ENCODE peak calls at places on chromosomes 16 and 17, in four cellular contexts. X is HepG2, H is K562, Y is GM12878. U is an unnamed sample.

GRCh38 chr16:74709477-74709877 is 8.8 kb upstream of the MLKL start:
- DNase-seq in Y (no peak), H (peak; percentile 85), X (peak; percentile 78), U (peak; percentile 63)

GRCh38 chr16:84534815-84535214 is 30.4 kb upstream of the MEAK7 start:
- DNase-seq in X (no peak), H (no peak), Y (no peak), U (no peak)

GRCh38 chr17:79557724-79558572 is 52.9 kb downstream of the RBFOX3 start:
- DNase-seq in H (no peak), X (no peak), Y (no peak), U (no peak)

GRCh38 chr17:45116434-45117016 is 15.8 kb downstream of the PLCD3 start:
- DNase-seq in H (no peak), Y (no peak), X (no peak), U (no peak)

GRCh38 chr16:80056334-80056733 is 455.8 kb upstream of the MAF start:
- DNase-seq in X (no peak), H (no peak), Y (no peak), U (no peak)

GRCh38 chr17:74296548-74296936 is 22.5 kb downstream of the DNAI2 start:
- DNase-seq in Y (no peak), H (peak; percentile 96), X (peak; percentile 65), U (peak; percentile 58)

GRCh38 chr16:8632675-8633182 is 11.2 kb downstream of the METTL22 start:
- DNase-seq in H (no peak), X (no peak), Y (no peak), U (no peak)

GRCh38 chr16:55368205-55368604 is 44.2 kb downstream of the IRX6 start:
- DNase-seq in H (no peak), Y (no peak), X (no peak), U (no peak)

GRCh38 chr17:10614536-10615155 is 42.5 kb downstream of the MYH3 start:
- DNase-seq in H (peak; percentile 53), Y (no peak), X (peak; percentile 45), U (peak; percentile 81)

GRCh38 chr17:7307686-7308624 is 527 bp downstream of the EIF5A start:
- DNase-seq in Y (no peak), H (peak; percentile 51), X (no peak), U (no peak)

GRCh38 chr17:46741122-46741725 is 77.3 kb downstream of the WNT3 start:
- DNase-seq in H (no peak), Y (no peak), X (no peak), U (no peak)

GRCh38 chr16:57299009-57299718 is 14.7 kb upstream of the PLLP start:
- DNase-seq in X (peak; percentile 71), Y (no peak), H (no peak), U (peak; percentile 68)

GRCh38 chr17:70563301-70563820 is 394.0 kb downstream of the KCNJ2 start:
- DNase-seq in H (no peak), Y (no peak), X (no peak), U (no peak)

GRCh38 chr17:70562137-70562536 is 392.8 kb downstream of the KCNJ2 start:
- DNase-seq in X (no peak), Y (no peak), H (no peak), U (no peak)

GRCh38 chr17:70560471-70560870 is 391.1 kb downstream of the KCNJ2 start:
- DNase-seq in H (no peak), Y (no peak), X (no peak), U (no peak)

GRCh38 chr17:70555723-70556122 is 386.4 kb downstream of the KCNJ2 start:
- DNase-seq in X (no peak), H (no peak), Y (no peak), U (no peak)

DNA sequence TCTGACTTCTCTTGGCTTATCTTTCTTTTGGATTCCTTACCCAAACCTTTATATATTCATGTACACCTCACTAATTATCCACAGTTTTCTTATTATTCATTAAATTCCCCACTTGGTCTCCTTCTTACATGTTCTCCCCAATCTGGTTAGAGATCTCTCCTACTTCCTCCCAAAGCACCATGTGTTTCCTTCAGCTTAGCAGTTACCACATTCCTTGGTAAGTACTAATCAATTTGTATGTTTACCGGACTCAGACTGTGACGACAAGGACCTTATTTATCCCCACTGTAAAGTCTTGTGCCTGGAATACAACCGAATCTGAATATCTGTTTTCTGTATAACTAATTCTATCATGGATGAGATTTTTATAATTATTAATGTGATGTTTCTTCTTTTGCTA is 389.5 kb downstream of the KCNJ2 start:
- DNase-seq in H (no peak), X (no peak), Y (no peak), U (no peak)
- TF ChIP-seq BRCA1 in H (no peak), X (no peak), Y (no peak), U (no peak)

GRCh38 chr17:49595328-49595727 is 19.7 kb downstream of the NXPH3 start:
- DNase-seq in H (no peak), X (peak; percentile 57), Y (no peak), U (no peak)

GRCh38 chr17:49597928-49598655 is 22.4 kb downstream of the NXPH3 start:
- DNase-seq in X (peak; percentile 23), H (no peak), Y (no peak), U (no peak)

GRCh38 chr17:49595980-49596379 is 20.3 kb downstream of the NXPH3 start:
- DNase-seq in Y (no peak), H (no peak), X (no peak), U (no peak)

GRCh38 chr17:49597438-49597837 is 21.8 kb downstream of the NXPH3 start:
- DNase-seq in Y (no peak), X (no peak), H (no peak), U (no peak)

GRCh38 chr17:49596613-49597244 is 21.1 kb downstream of the NXPH3 start:
- DNase-seq in X (peak; percentile 81), Y (no peak), H (no peak), U (no peak)
- TF ChIP-seq BRCA1 in X (no peak), Y (no peak), H (no peak), U (no peak)

GRCh38 chr17:78126895-78127239 is 1.7 kb downstream of the TMC6 start:
- DNase-seq in H (no peak), Y (no peak), X (no peak), U (no peak)
- TF ChIP-seq BRCA1 in H (no peak), Y (no peak), X (no peak), U (no peak)

DNA sequence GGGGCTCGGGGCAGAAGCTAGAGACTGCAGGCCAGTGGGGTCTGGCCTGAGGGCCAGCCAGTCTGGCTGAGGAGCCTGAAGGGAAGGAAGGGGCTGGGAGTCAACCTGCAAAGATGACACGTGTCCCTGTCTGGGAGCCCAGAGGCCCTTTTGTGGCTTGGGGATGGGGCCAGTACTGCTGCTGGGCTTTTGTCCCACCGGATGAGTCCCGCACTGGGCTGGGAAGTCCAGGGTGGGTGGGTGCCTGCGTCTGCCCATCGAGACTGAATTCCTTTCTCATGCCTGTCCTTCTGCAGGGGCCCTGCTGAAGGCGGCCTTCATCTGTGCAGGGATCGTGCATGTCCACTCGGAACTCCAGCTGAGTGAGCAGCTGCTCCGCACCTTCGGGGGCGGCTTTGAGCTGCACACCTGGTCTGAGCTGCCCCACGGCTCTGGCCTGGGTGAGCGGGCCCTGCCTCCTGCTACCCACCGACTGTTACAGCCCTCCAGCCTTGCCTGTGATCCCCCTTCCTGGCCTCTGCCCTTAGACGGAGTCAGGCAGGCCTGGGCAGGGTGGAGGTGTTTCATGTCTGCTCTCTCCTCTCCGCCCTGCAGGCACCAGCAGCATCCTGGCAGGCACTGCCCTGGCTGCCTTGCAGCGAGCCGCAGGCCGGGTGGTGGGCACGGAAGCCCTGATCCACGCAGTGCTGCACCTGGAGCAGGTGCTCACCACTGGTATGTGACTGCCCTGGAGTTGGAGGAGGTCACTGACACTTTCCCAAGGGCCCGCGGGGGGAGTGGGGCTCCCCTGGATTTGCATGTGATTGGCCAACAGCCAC is 20.9 kb downstream of the FCSK start:
- DNase-seq in X (no peak), Y (no peak), H (no peak), U (no peak)
- TF ChIP-seq BRCA1 in X (no peak), Y (no peak), H (no peak), U (no peak)

DNA sequence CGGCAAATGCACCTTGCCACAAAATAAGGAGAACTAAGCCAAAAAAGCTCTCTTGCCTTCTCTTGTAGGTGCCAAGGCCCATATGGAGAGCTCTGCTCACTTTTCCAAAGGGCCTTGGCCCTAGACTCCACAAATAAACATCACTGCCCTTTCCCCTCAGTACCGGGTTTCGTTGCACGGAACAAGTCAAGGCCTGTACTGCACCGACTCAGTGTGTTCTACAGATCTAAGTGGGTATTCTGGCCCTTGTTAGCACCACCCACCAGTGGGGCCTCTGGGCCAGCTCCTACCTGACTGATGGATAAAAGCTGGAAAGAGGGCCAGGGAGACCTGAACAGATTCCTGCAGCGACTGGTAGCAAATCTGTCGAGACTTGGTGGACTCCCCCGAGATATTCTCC is 43.7 kb upstream of the GSG1L start:
- DNase-seq in Y (no peak), X (no peak), H (no peak), U (no peak)
- TF ChIP-seq BRCA1 in Y (no peak), X (no peak), H (no peak), U (no peak)

GRCh38 chr16:35788381-35788780 is 2329.0 kb downstream of the TP53TG3F start:
- DNase-seq in H (no peak), Y (no peak), X (no peak), U (no peak)
- TF ChIP-seq BRCA1 in H (no peak), Y (no peak), X (no peak), U (no peak)

U was measured in H1.